ENCODE peak calls at places on chromosomes 16 and 17, in four cellular contexts. T is cerebellum; U is CD4-positive, CD25-positive, alpha-beta regulatory T cell; E is M059J. C is an unnamed sample.

GRCh38 chr17:74610108-74610507 is 13.4 kb downstream of the CD300E start:
- DNase-seq in T (no peak), U (peak; percentile 14), E (no peak), C (no peak)

GRCh38 chr16:88287219-88287618 is 95.5 kb upstream of the ZNF469 start:
- DNase-seq in T (no peak), U (peak; percentile 43), E (peak; percentile 20), C (no peak)

GRCh38 chr17:7841309-7841621 is 7.2 kb downstream of the KDM6B start:
- DNase-seq in T (no peak), U (no peak), E (no peak), C (no peak)

GRCh38 chr17:57433396-57433944 is 177.1 kb downstream of the MSI2 start:
- DNase-seq in T (no peak), U (no peak), E (no peak), C (no peak)

GRCh38 chr17:77728022-77728671 is 230.4 kb upstream of the TNRC6C start:
- DNase-seq in T (peak; percentile 61), U (no peak), E (no peak), C (peak; percentile 62)

GRCh38 chr17:57875109-57876022 is 25.5 kb upstream of the MRPS23 start:
- DNase-seq in T (peak; percentile 64), U (no peak), E (peak; percentile 98), C (peak; percentile 98)

GRCh38 chr17:32356378-32356743 is 6.4 kb downstream of the ZNF207 start:
- DNase-seq in T (no peak), U (no peak), E (no peak), C (no peak)

GRCh38 chr17:38741853-38742421 is 6.2 kb downstream of the PCGF2 start:
- DNase-seq in T (no peak), U (no peak), E (no peak), C (no peak)

GRCh38 chr16:67396159-67396774 is 3.0 kb upstream of the TPPP3 start:
- DNase-seq in T (no peak), U (no peak), E (peak; percentile 77), C (peak; percentile 91)

GRCh38 chr17:72997559-72997958 is 94.9 kb downstream of the SLC39A11 start:
- DNase-seq in T (no peak), U (no peak), E (peak; percentile 35), C (peak; percentile 31)

GRCh38 chr17:56851008-56851407 is 17.1 kb downstream of the DGKE start:
- DNase-seq in T (no peak), U (no peak), E (no peak), C (no peak)

GRCh38 chr17:11598274-11599221 is at the start of gene DNAH9:
- DNase-seq in T (peak; percentile 53), U (peak; percentile 48), E (peak; percentile 35), C (no peak)

GRCh38 chr16:17389392-17389791 is 81.4 kb downstream of the XYLT1 start:
- DNase-seq in T (no peak), U (no peak), E (peak; percentile 87), C (peak; percentile 92)

GRCh38 chr16:75593825-75594820 is 27.9 kb downstream of the GABARAPL2 start:
- DNase-seq in T (no peak), U (peak; percentile 49), E (peak; percentile 60), C (peak; percentile 68)

GRCh38 chr17:2792541-2793169 is 3.6 kb upstream of the RAP1GAP2 start:
- DNase-seq in T (no peak), U (no peak), E (no peak), C (no peak)

GRCh38 chr16:84718-85452 is 6.9 kb downstream of the MPG start:
- DNase-seq in T (peak; percentile 77), U (peak; percentile 63), E (peak; percentile 94), C (peak; percentile 96)

GRCh38 chr17:37488607-37489196 is 989 bp upstream of the DUSP14 start:
- DNase-seq in T (peak; percentile 58), U (peak; percentile 65), E (peak; percentile 98), C (peak; percentile 96)

GRCh38 chr16:89999831-90000574 is 19.3 kb downstream of the DBNDD1 start:
- DNase-seq in T (no peak), U (no peak), E (no peak), C (no peak)

GRCh38 chr17:3639981-3640596 is 3.5 kb downstream of the CTNS start:
- DNase-seq in T (no peak), U (peak; percentile 50), E (peak; percentile 37), C (peak; percentile 80)

GRCh38 chr16:51431517-51432241 is 280.6 kb upstream of the SALL1 start:
- DNase-seq in T (no peak), U (no peak), E (peak; percentile 99), C (peak; percentile 99)

GRCh38 chr17:35407531-35407930 is 24.8 kb downstream of the SLFN12 start:
- DNase-seq in T (no peak), U (no peak), E (no peak), C (no peak)

GRCh38 chr16:85416267-85417109 is 196.6 kb upstream of the GSE1 start:
- DNase-seq in T (no peak), U (peak; percentile 72), E (peak; percentile 21), C (peak; percentile 43)

GRCh38 chr17:81234506-81234855 is 4.4 kb downstream of the TEPSIN start:
- DNase-seq in T (no peak), U (no peak), E (no peak), C (no peak)

GRCh38 chr16:25563700-25564099 is 128.1 kb upstream of the HS3ST4 start:
- DNase-seq in T (no peak), U (no peak), E (no peak), C (no peak)

C was measured in EH.